ENCODE peak calls at places on chromosomes 1 and 21, in four cellular contexts. U is H1, T is A549, F is HepG2. M is an unnamed sample.

GRCh38 chr1:213138892-213139291 is 87.9 kb downstream of the RPS6KC1 start:
- DNase-seq in F (no peak), T (no peak), U (no peak), M (peak)

GRCh38 chr1:177871633-177872562 is 98.0 kb downstream of the SEC16B start:
- DNase-seq in T (no peak), U (no peak), F (no peak), M (no peak)

GRCh38 chr1:175338447-175339135 is 146.0 kb upstream of the KIAA0040 start:
- DNase-seq in U (peak), F (peak), T (peak), M (peak)

GRCh38 chr1:84997667-84998600 is 1.0 kb upstream of the MCOLN2 start:
- DNase-seq in T (no peak), U (peak), F (no peak), M (no peak)

GRCh38 chr1:204680051-204680450 is 5.5 kb downstream of the LRRN2 start:
- DNase-seq in T (no peak), U (no peak), F (no peak), M (no peak)

GRCh38 chr1:217965156-217965786 is 319.8 kb upstream of the RRP15 start:
- DNase-seq in T (no peak), F (no peak), U (no peak), M (no peak)

GRCh38 chr1:51344602-51345299 is 14.4 kb upstream of the TTC39A start:
- DNase-seq in U (peak), F (no peak), T (no peak), M (peak)

GRCh38 chr21:38954450-38955059 is 148.8 kb downstream of the ETS2 start:
- DNase-seq in T (no peak), F (no peak), U (no peak), M (no peak)

DNA sequence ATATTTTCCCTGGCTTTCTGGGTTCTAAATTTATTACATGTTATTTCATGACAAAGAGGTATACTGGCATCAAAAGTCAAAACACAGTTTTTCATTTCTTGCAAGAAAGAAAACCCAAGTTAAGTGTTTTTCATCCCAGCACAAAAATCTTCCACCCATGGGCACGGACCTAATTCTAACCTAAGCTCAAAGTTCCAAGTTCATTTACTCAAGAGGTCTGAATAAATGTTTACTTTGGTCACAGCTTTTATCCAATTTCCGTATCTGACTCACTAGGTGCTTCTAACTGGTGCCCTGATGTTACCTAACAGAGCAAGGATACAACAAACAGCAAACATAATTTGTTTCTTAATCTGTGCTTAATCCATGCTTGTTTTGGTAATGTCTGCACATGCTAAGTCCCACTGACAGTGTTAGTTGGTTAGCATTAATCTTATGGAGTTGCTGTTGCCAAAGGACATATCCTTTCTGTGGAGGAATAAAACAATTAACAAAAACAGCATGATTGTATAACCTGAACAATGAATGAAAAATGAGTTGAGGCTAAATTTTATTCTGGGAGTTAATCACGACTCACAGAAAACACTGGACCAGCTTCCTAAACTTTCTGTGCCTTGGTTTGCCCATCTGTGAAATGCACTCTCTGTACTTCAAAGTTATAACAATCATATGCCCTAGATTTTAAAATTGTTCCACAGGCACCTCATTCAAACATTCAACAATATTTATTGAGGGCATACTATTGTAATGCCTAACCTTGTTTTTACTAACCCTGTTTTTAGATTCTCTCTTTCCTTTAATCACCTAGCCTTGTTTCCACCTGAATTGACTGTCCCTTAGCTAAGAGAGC is 4.2 kb upstream of the CHD1L start:
- DNase-seq in T (peak), F (peak), U (no peak), M (no peak)
- TF ChIP-seq JUN in T (no peak), F (peak), U (no peak), M (no peak)

GRCh38 chr1:216422821-216423529 is at the start of gene USH2A:
- DNase-seq in T (no peak), F (no peak), U (no peak), M (no peak)
- TF ChIP-seq PHF8 in T (no peak), F (no peak), U (no peak), M (no peak)

GRCh38 chr1:113002297-113002696 is 46.3 kb upstream of the SLC16A1 start:
- DNase-seq in F (no peak), U (no peak), T (no peak), M (no peak)

GRCh38 chr1:113008365-113008714 is 52.3 kb upstream of the SLC16A1 start:
- DNase-seq in F (no peak), U (no peak), T (no peak), M (no peak)

GRCh38 chr1:112998592-112999235 is 42.7 kb upstream of the SLC16A1 start:
- DNase-seq in U (no peak), F (peak), T (no peak), M (peak)

GRCh38 chr1:113007706-113008364 is 51.8 kb upstream of the SLC16A1 start:
- DNase-seq in F (no peak), U (no peak), T (no peak), M (no peak)

DNA sequence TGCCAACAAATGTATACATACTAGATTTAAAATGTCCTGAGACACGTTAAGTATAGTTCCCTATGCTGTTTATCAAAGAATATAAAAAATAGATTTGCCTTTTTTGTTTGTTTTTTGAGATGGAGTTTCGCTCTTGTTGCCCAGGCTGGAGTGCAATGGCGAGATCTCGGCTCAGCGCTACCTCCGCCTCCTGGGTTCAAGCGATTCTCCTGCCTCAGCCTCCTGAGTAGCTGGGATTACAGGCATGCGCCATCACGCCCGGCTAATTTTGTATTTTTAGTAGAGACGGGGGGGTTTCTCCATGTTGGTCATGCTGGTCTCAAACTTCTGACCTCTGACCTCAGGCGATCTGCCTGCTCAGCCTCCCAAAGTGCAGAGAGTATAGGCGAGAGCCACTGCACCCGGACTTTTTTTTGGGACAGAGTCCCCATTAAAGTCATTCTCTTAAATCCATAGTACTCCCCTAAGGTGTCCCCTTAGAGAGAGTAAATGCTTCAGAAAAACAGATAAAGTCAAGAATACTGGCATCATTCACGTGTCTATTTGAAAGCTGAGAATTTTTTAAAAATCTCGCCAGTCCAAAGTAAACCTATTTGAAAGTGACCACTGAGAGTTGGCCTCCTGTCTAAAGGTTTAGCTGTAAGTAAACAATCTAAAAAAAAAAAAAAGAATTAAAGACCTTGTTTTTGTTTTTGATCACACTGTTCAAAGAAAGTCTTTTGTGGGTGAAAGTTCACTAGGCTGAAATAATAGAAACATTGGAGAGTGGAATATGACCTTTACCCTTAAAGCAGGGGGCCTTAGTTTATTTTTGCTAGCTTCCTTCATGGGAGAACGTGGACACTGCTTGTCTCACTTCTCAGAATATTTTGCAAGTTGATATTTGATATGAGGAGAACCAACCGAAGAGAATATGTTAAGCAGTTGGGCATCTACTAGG is 48.0 kb upstream of the SLC16A1 start:
- DNase-seq in F (peak), T (no peak), U (no peak), M (no peak)
- TF ChIP-seq JUN in F (no peak), T (no peak), U (no peak), M (no peak)

DNA sequence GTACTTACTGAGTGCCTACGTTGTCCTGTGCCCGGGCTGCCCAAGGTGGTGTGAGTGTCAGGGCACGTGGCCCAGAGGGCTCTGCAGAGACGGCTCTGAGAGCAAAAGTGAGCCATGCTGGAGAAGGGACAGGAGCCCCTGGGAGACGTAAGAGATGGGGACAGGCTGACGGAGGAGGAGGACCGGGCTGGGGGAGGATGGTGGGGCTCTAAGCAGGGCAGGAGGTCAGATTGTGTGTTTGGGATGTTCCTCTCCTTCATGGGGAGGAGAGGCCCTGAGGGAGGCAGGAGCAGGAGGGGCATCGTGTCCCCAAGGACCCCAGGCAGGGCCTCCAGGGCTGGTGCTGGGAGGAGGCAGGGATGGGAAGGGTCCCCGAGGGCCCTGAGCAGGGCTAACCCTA is 158.9 kb downstream of the PCBP3 start:
- DNase-seq in T (no peak), F (no peak), U (no peak), M (no peak)
- TF ChIP-seq PHF8 in T (no peak), F (no peak), U (no peak), M (no peak)

GRCh38 chr1:9688599-9688998 is 37.1 kb downstream of the PIK3CD start:
- DNase-seq in F (no peak), T (no peak), U (no peak), M (no peak)

GRCh38 chr1:9687876-9688582 is 36.5 kb downstream of the PIK3CD start:
- DNase-seq in F (no peak), U (peak), T (no peak), M (peak)

GRCh38 chr1:9689011-9689706 is 37.6 kb downstream of the PIK3CD start:
- DNase-seq in F (peak), U (peak), T (peak), M (peak)

GRCh38 chr1:9685833-9686232 is 34.3 kb downstream of the PIK3CD start:
- DNase-seq in F (no peak), U (no peak), T (no peak), M (no peak)

GRCh38 chr1:9687120-9687875 is 35.8 kb downstream of the PIK3CD start:
- DNase-seq in T (peak), U (peak), F (peak), M (peak)
- TF ChIP-seq JUN in T (no peak), U (no peak), F (no peak), M (peak)

GRCh38 chr1:22777658-22778057 is 67.0 kb downstream of the EPHB2 start:
- DNase-seq in F (no peak), T (no peak), U (no peak), M (no peak)
- TF ChIP-seq PHF8 in F (no peak), T (no peak), U (no peak), M (no peak)

DNA sequence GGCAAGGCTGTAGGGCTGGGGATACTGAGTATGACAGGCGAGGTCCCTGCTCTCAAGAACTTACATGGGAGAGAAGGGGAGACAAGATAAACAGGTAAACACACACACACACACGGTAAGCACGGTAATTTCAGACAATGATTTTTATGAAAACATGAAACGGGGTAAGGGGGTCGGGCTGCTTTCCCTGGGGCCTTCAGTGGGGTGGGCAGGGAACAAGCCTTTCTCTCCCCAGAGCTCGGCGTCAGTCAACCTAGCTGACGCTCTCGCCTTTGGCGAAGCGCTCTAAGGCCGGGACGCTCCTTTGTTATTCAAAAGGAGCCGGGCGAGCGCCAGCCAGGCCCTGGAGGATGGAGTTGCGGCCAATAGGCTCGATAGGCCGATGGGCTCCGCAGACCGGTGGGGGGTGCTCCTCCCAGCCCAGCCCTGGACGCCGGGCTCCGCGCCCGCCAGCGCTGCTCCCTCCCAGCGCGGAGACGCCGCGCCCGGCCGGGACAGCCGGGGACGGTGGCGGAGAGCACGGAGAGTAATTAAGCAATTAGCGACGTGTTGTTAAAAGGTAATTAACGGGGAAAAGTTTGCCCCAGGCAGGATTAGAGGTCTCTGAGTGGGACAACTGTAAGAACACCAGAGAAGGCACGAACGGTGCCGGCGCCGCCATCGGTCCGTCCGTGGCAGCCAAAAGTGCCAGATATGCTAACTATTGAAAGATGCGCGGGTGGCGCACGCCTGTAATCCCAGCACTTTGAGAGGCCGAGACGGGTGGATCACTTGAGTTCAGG is 980 bp upstream of the INKA2 start:
- DNase-seq in U (peak), F (no peak), T (peak), M (peak)
- TF ChIP-seq JUN in U (no peak), F (no peak), T (no peak), M (no peak)